ENCODE peak calls at places on chromosomes 3 and 15, in six cellular contexts. C is K562, T is SK-N-SH, U is GM12878, R is HepG2, Y is endothelial cell of umbilical vein. E is an unnamed sample. For H3K36me3, the result is how much of the 10 kb centered on the place peaks cover.

GRCh38 chr3:101978348-101978747 is 129.0 kb downstream of the NFKBIZ start:
- DNase-seq in C (no peak), R (no peak), T (no peak), Y (no peak), U (no peak), E (no peak)

GRCh38 chr3:46233194-46233593 is 9.1 kb upstream of the CCR3 start:
- DNase-seq in C (no peak), U (no peak), T (no peak), R (no peak), Y (no peak), E (no peak)

GRCh38 chr3:107666853-107667252 is 144.1 kb downstream of the BBX start:
- DNase-seq in R (no peak), U (no peak), C (no peak), T (no peak), Y (no peak), E (no peak)

GRCh38 chr3:111485086-111485485 is 56.9 kb upstream of the CD96 start:
- DNase-seq in T (no peak), Y (no peak), C (no peak), U (no peak), R (no peak), E (no peak)

GRCh38 chr15:96047255-96047931 is 283.1 kb upstream of the NR2F2 start:
- DNase-seq in R (no peak), C (no peak), Y (peak), T (no peak), U (no peak), E (no peak)

GRCh38 chr15:48086582-48086981 is 34.2 kb upstream of the SLC24A5 start:
- DNase-seq in U (no peak), C (no peak), Y (no peak), R (no peak), T (no peak), E (no peak)

GRCh38 chr3:149152420-149152819 is 23.0 kb downstream of the HPS3 start:
- DNase-seq in C (no peak), Y (no peak), T (no peak), U (peak), R (no peak), E (no peak)

GRCh38 chr15:80754005-80754404 is 25.2 kb upstream of the CEMIP start:
- DNase-seq in C (no peak), T (no peak), R (no peak), U (no peak), Y (no peak), E (no peak)

GRCh38 chr15:75809986-75810750 is 33.1 kb upstream of the UBE2Q2 start:
- DNase-seq in C (no peak), U (no peak), T (peak), R (peak), Y (peak), E (peak)

GRCh38 chr15:77104155-77104554 is 33.2 kb upstream of the TSPAN3 start:
- DNase-seq in U (no peak), C (no peak), Y (peak), T (no peak), R (no peak), E (no peak)

GRCh38 chr15:72288291-72288690 is 15.9 kb upstream of the PARP6 start:
- DNase-seq in U (no peak), T (no peak), R (no peak), Y (no peak), C (no peak), E (no peak)

GRCh38 chr3:21718943-21719591 is 31.9 kb downstream of the ZNF385D start:
- DNase-seq in T (no peak), U (no peak), C (no peak), R (no peak), Y (no peak), E (no peak)

GRCh38 chr3:67048067-67048715 is 50.1 kb downstream of the KBTBD8 start:
- DNase-seq in U (peak), Y (no peak), R (no peak), T (no peak), C (no peak), E (no peak)

GRCh38 chr3:65177879-65178484 is 490.2 kb upstream of the ADAMTS9 start:
- DNase-seq in Y (no peak), C (no peak), U (no peak), R (no peak), T (peak), E (no peak)

GRCh38 chr15:58352026-58352929 is 79.5 kb upstream of the LIPC start:
- DNase-seq in Y (no peak), C (no peak), R (no peak), U (no peak), T (no peak), E (no peak)

GRCh38 chr15:69996321-69996720 is 101.4 kb downstream of the TLE3 start:
- DNase-seq in T (peak), Y (no peak), R (no peak), C (no peak), U (no peak), E (no peak)

GRCh38 chr3:140216249-140216648 is 281.3 kb downstream of the CLSTN2 start:
- DNase-seq in C (peak), R (no peak), Y (no peak), U (no peak), T (no peak), E (no peak)

GRCh38 chr15:51681303-51681963 is at the start of gene SCG3:
- DNase-seq in T (peak), U (no peak), C (peak), R (peak), Y (peak), E (peak)

GRCh38 chr15:52980446-52980845 is 190.3 kb upstream of the ONECUT1 start:
- DNase-seq in C (no peak), U (no peak), T (no peak), Y (no peak), R (no peak), E (no peak)
- H3K36me3 ChIP-seq in C (under half), U (under half), T (under half), Y (under half), R (under half), E (under half)

GRCh38 chr3:8629151-8630021 is 15.2 kb downstream of the SSUH2 start:
- DNase-seq in R (no peak), T (no peak), C (peak), Y (peak), U (peak), E (peak)
- TF ChIP-seq MAX in R (no peak), T (no peak), C (peak), Y (no peak), U (no peak), E (no peak)

GRCh38 chr3:193710286-193711164 is 117.5 kb downstream of the OPA1 start:
- DNase-seq in C (no peak), U (no peak), T (no peak), R (no peak), Y (no peak), E (no peak)

GRCh38 chr3:193712938-193713337 is 119.9 kb downstream of the OPA1 start:
- DNase-seq in Y (no peak), U (no peak), T (no peak), R (no peak), C (no peak), E (no peak)

GRCh38 chr3:193711964-193712598 is 119.1 kb downstream of the OPA1 start:
- DNase-seq in C (no peak), T (no peak), U (no peak), Y (no peak), R (peak), E (no peak)

GRCh38 chr3:193711523-193711963 is 118.5 kb downstream of the OPA1 start:
- DNase-seq in Y (no peak), C (no peak), T (no peak), R (peak), U (no peak), E (no peak)

DNA sequence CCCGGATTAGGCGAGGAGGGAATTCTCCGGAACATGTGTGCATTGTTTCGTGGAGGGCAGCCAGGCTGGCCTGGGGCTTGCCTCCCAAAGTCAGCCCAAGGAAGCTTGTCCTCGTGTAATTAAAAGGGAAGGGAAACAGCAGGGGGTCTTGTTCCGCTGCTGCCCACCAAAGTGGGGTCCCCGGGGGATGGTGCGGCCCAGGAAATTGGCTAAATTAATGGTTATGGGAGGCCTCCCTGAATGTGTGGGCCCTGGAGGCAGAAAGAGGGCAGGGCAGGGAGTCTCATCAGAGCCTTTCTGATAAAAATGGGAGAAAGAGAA is 118.1 kb downstream of the OPA1 start:
- DNase-seq in C (no peak), U (no peak), R (no peak), Y (no peak), T (no peak), E (no peak)
- H3K27ac ChIP-seq in C (no peak), U (no peak), R (peak), Y (no peak), T (no peak), E (no peak)

GRCh38 chr3:105705011-105705410 is 163.8 kb downstream of the CBLB start:
- DNase-seq in T (no peak), U (no peak), Y (no peak), R (no peak), C (no peak), E (no peak)
- H3K36me3 ChIP-seq in T (under half), U (under half), Y (under half), R (under half), C (under half), E (under half)

E was measured in HCT116.